ENCODE peak calls at places on chromosomes 4 and X, in five cellular contexts. E is HEK293T; F is naive thymus-derived CD8-positive, alpha-beta T cell; P is mucosa of gallbladder; O is GM20000. T is an unnamed sample.

GRCh38 chr4:173448919-173449641 is 50.2 kb upstream of the SCRG1 start:
- DNase-seq in F (no peak), O (peak), E (no peak), P (no peak), T (peak)

GRCh38 chrX:125384843-125385242 is 65.2 kb downstream of the TEX13C start:
- DNase-seq in F (no peak), O (no peak), P (no peak), E (no peak), T (no peak)

GRCh38 chrX:16836371-16836770 is 33.8 kb downstream of the RBBP7 start:
- DNase-seq in O (no peak), F (no peak), E (peak), P (peak), T (no peak)

GRCh38 chr4:81566076-81566663 is 94.5 kb upstream of the RASGEF1B start:
- DNase-seq in F (no peak), P (no peak), E (no peak), O (no peak), T (no peak)

GRCh38 chrX:49286136-49286535 is 16.5 kb downstream of the PPP1R3F start:
- DNase-seq in P (no peak), E (no peak), O (no peak), F (no peak), T (no peak)

GRCh38 chr4:100317032-100317864 is 127.0 kb upstream of the DDIT4L start:
- DNase-seq in P (no peak), O (no peak), E (no peak), F (no peak), T (no peak)

GRCh38 chrX:37712458-37712857 is 26.9 kb downstream of the XK start:
- DNase-seq in F (no peak), P (no peak), O (no peak), E (no peak), T (no peak)

GRCh38 chr4:156933633-156934258 is 37.9 kb downstream of the PDGFC start:
- DNase-seq in P (no peak), E (no peak), F (no peak), O (no peak), T (no peak)

GRCh38 chr4:8607603-8608481 is 15.3 kb downstream of the CPZ start:
- DNase-seq in E (peak), O (peak), F (peak), P (no peak), T (peak)

GRCh38 chr4:53505947-53506346 is 85.3 kb downstream of the LNX1 start:
- DNase-seq in F (no peak), P (no peak), O (no peak), E (no peak), T (no peak)

GRCh38 chrX:140817943-140818342 is 108.4 kb downstream of the LINC00632 start:
- DNase-seq in F (no peak), O (peak), P (no peak), E (peak), T (peak)

GRCh38 chr4:107034982-107035710 is 967 bp downstream of the DKK2 start:
- DNase-seq in F (no peak), O (no peak), P (no peak), E (peak), T (peak)

GRCh38 chr4:177964061-177964460 is 521.8 kb upstream of the AGA start:
- DNase-seq in P (no peak), E (no peak), O (no peak), F (no peak), T (no peak)